ENCODE peak calls at places on chromosomes 2 and 18, in ten cellular contexts. H is esophagus muscularis mucosa, N is stomach, R is HepG2, C is tibial nerve, Q is sigmoid colon, V is gastrocnemius medialis, U is body of pancreas, A is Peyer's patch, J is IMR-90. E is an unnamed sample. For H3K27me3, the result is how much of the 10 kb centered on the place peaks cover.

GRCh38 chr2:240962371-240963064 is 35.9 kb upstream of the SNED1 start:
- DNase-seq in H (no peak), N (peak), R (peak), C (peak), Q (peak), V (no peak), U (peak), A (peak), J (no peak), E (peak)

GRCh38 chr18:65415167-65415566 is 335.6 kb upstream of the CDH7 start:
- DNase-seq in H (no peak), N (no peak), R (no peak), C (no peak), Q (no peak), V (no peak), U (no peak), A (no peak), J (no peak), E (no peak)

GRCh38 chr2:126886201-126886905 is 12.3 kb upstream of the TEX51 start:
- DNase-seq in H (no peak), N (no peak), R (peak), C (peak), Q (peak), V (no peak), U (peak), A (peak), J (peak), E (peak)

GRCh38 chr2:156401863-156402262 is 34.3 kb upstream of the GPD2 start:
- DNase-seq in H (no peak), N (no peak), R (peak), C (no peak), Q (no peak), V (no peak), U (no peak), A (peak), J (no peak), E (no peak)

GRCh38 chr2:100814043-100814442 is 5.9 kb upstream of the NPAS2 start:
- DNase-seq in H (no peak), N (no peak), R (no peak), C (no peak), Q (no peak), V (no peak), U (no peak), A (no peak), J (no peak), E (no peak)

GRCh38 chr2:46841621-46842020 is 74.0 kb downstream of the MCFD2 start:
- DNase-seq in H (no peak), N (peak), R (no peak), C (no peak), Q (no peak), V (no peak), U (no peak), A (peak), J (no peak), E (no peak)

GRCh38 chr2:186599186-186599778 is 9.4 kb downstream of the ITGAV start:
- DNase-seq in H (no peak), N (no peak), R (no peak), C (no peak), Q (no peak), V (no peak), U (no peak), A (no peak), J (peak), E (peak)

GRCh38 chr2:28357948-28358667 is 34.5 kb upstream of the FOSL2 start:
- DNase-seq in H (no peak), N (no peak), R (no peak), C (no peak), Q (no peak), V (no peak), U (no peak), A (no peak), J (no peak), E (no peak)

GRCh38 chr2:101981484-101981883 is 10.3 kb upstream of the IL1R2 start:
- DNase-seq in H (no peak), N (no peak), R (no peak), C (no peak), Q (no peak), V (no peak), U (no peak), A (no peak), J (no peak), E (no peak)

GRCh38 chr2:192087398-192087958 is 107.3 kb downstream of the TMEFF2 start:
- DNase-seq in H (no peak), N (no peak), R (no peak), C (no peak), Q (no peak), V (no peak), U (no peak), A (no peak), J (no peak), E (no peak)

GRCh38 chr2:69452687-69453086 is 15.5 kb upstream of the NFU1 start:
- DNase-seq in H (no peak), N (no peak), R (no peak), C (no peak), Q (no peak), V (no peak), U (no peak), A (no peak), J (no peak), E (no peak)

GRCh38 chr2:130241041-130241707 is 42.9 kb upstream of the TUBA3E start:
- DNase-seq in H (peak), N (peak), R (peak), C (no peak), Q (no peak), V (no peak), U (no peak), A (peak), J (peak), E (no peak)

GRCh38 chr2:28610583-28611201 is 114.8 kb downstream of the PLB1 start:
- DNase-seq in H (no peak), N (peak), R (peak), C (no peak), Q (no peak), V (peak), U (peak), A (peak), J (peak), E (no peak)

GRCh38 chr18:26190506-26190905 is 35.7 kb upstream of the TAF4B start:
- DNase-seq in H (no peak), N (no peak), R (no peak), C (no peak), Q (no peak), V (no peak), U (no peak), A (peak), J (no peak), E (no peak)

GRCh38 chr2:240462073-240462703 is 26.7 kb downstream of the GPC1 start:
- DNase-seq in H (no peak), N (no peak), R (no peak), C (no peak), Q (peak), V (peak), U (peak), A (peak), J (no peak), E (no peak)

GRCh38 chr2:42385225-42385624 is 24.2 kb upstream of the COX7A2L start:
- DNase-seq in H (no peak), N (no peak), R (peak), C (no peak), Q (no peak), V (no peak), U (peak), A (no peak), J (peak), E (peak)

GRCh38 chr2:171793691-171794678 is 100.1 kb downstream of the SLC25A12 start:
- DNase-seq in H (no peak), N (no peak), R (no peak), C (peak), Q (no peak), V (no peak), U (no peak), A (no peak), J (peak), E (peak)

GRCh38 chr2:19643117-19643518 is 258.7 kb downstream of the TTC32 start:
- DNase-seq in H (no peak), N (no peak), R (no peak), C (no peak), Q (no peak), V (no peak), U (no peak), A (no peak), J (peak), E (no peak)

GRCh38 chr2:80363951-80364350 is 59.4 kb upstream of the LRRTM1 start:
- DNase-seq in H (no peak), N (no peak), R (no peak), C (no peak), Q (no peak), V (no peak), U (no peak), A (no peak), J (no peak), E (no peak)

GRCh38 chr2:127107622-127107999 is 657 bp upstream of the BIN1 start:
- DNase-seq in H (no peak), N (no peak), R (no peak), C (no peak), Q (peak), V (peak), U (peak), A (peak), J (no peak), E (peak)

GRCh38 chr2:61807036-61807757 is 46.7 kb downstream of the FAM161A start:
- DNase-seq in H (no peak), N (no peak), R (no peak), C (no peak), Q (no peak), V (no peak), U (no peak), A (no peak), J (no peak), E (no peak)

GRCh38 chr2:188776634-188777033 is 197.5 kb upstream of the COL3A1 start:
- DNase-seq in H (no peak), N (no peak), R (no peak), C (no peak), Q (no peak), V (no peak), U (no peak), A (no peak), J (peak), E (no peak)

GRCh38 chr18:28109781-28110460 is 67.0 kb downstream of the CDH2 start:
- DNase-seq in H (no peak), N (no peak), R (no peak), C (no peak), Q (no peak), V (no peak), U (no peak), A (no peak), J (no peak), E (no peak)

GRCh38 chr18:48954837-48955527 is 4.2 kb upstream of the SMAD7 start:
- DNase-seq in H (no peak), N (no peak), R (no peak), C (peak), Q (no peak), V (peak), U (no peak), A (no peak), J (no peak), E (no peak)

GRCh38 chr2:72883356-72883962 is 3.7 kb upstream of the SPR start:
- DNase-seq in H (no peak), N (no peak), R (peak), C (no peak), Q (no peak), V (no peak), U (peak), A (no peak), J (peak), E (peak)

GRCh38 chr18:23703057-23703986 is 14.1 kb downstream of the LAMA3 start:
- DNase-seq in H (no peak), N (no peak), R (peak), C (peak), Q (no peak), V (no peak), U (peak), A (peak), J (peak), E (peak)

GRCh38 chr18:78779996-78780718 is 199.5 kb upstream of the SALL3 start:
- DNase-seq in H (no peak), N (peak), R (no peak), C (no peak), Q (no peak), V (peak), U (peak), A (peak), J (no peak), E (no peak)
- H3K27me3 ChIP-seq in H (under half), N (under half), R (under half), C (under half), Q (under half), V (under half), U (under half), A (under half), J (under half), E (under half)

DNA sequence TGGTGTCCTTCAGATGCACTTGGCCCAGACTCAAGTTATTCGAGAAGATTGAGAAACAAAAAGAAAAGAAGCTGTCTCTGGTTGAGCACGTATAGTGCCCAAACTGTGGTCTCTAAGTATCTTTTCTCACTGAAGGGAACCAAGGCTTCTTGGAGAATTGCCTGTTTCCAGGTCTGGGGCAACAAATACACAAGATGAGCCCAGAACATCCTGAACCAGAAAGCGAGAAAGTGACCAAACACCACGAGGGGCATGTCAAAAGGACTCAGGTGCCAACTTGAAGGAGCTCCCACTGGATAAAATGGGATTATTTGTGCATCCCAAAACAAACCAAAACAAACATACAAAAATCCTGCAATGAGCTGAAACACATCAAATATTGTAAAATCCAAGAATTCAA is 13.6 kb upstream of the ATOH8 start:
- DNase-seq in H (no peak), N (no peak), R (no peak), C (no peak), Q (no peak), V (peak), U (no peak), A (no peak), J (no peak), E (no peak)
- H3K27ac ChIP-seq in H (peak), N (no peak), R (no peak), C (peak), Q (peak), V (peak), U (no peak), A (no peak), J (no peak), E (no peak)

DNA sequence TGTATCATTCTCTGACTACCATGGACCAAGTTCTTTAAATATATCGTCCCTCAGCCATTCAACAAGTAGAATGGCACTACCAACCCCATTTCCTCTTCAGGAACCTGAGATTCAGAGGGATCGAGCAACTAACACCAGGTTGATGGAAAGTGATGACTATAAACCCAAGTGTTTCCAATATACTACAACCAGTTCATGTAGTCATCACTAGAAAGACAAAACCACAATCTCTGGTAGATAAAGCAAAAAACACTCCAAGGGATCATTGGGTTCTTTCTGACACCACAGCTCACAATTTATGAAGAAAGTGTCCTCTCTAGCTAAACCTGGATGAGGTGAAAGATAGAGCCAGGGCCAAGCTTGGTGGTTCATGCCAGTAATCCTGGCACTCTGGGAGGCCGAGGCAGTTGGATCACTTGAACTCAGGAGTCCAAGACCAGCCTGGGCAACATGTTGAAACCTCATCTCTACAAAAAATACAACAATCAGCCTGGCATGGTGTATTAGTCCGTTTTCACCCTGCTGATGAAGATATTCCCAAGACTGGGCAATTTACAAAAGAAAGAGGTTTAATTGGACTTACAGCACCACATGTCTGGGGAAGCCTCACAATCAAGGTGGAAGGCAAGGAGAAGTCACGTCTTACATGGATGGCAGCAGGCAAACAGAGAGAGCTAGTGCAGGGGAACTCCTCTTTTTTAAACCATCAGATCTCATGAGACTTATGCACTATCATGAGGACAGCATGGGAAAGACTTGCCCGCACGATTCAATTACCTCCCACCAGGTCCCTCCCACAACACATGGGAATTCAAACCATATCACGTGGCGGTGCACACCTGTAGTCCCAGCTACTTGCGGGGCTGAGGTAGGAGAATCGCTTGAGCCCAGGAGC is 2.2 kb downstream of the CD226 start:
- DNase-seq in H (no peak), N (no peak), R (no peak), C (no peak), Q (no peak), V (no peak), U (no peak), A (no peak), J (no peak), E (no peak)
- TF ChIP-seq POLR2A in H (no peak), N (no peak), R (no peak), C (no peak), Q (no peak), V (no peak), U (no peak), A (no peak), J (no peak), E (no peak)

GRCh38 chr2:103960126-103960508 is 893.8 kb upstream of the POU3F3 start:
- DNase-seq in H (no peak), N (no peak), R (no peak), C (no peak), Q (no peak), V (no peak), U (no peak), A (no peak), J (no peak), E (no peak)

GRCh38 chr2:103959174-103960125 is 894.5 kb upstream of the POU3F3 start:
- DNase-seq in H (no peak), N (no peak), R (peak), C (peak), Q (no peak), V (no peak), U (peak), A (no peak), J (no peak), E (peak)

GRCh38 chr2:103963331-103963730 is 890.6 kb upstream of the POU3F3 start:
- DNase-seq in H (no peak), N (no peak), R (peak), C (no peak), Q (no peak), V (no peak), U (no peak), A (no peak), J (no peak), E (no peak)
- H3K27me3 ChIP-seq in H (under half), N (under half), R (under half), C (under half), Q (under half), V (under half), U (under half), A (under half), J (under half), E (under half)

E was measured in testis.